ENCODE peak calls at places on chromosomes 3 and 15, in five cellular contexts. Q is CD8-positive, alpha-beta memory T cell; K is kidney; I is nucleus accumbens; R is ovary. A is an unnamed sample.

GRCh38 chr15:74127954-74128784 is 2.2 kb upstream of the ISLR2 start:
- DNase-seq in Q (no peak), K (no peak), R (peak; percentile 51), I (no peak), A (no peak)

GRCh38 chr15:27175479-27176153 is 204.6 kb downstream of the GABRG3 start:
- DNase-seq in R (no peak), K (no peak), I (no peak), Q (no peak), A (no peak)

GRCh38 chr3:16761576-16761975 is 123.2 kb upstream of the PLCL2 start:
- DNase-seq in Q (no peak), I (no peak), R (no peak), K (no peak), A (no peak)

GRCh38 chr3:46913644-46914043 is 36.1 kb downstream of the PTH1R start:
- DNase-seq in K (no peak), R (no peak), I (no peak), Q (no peak), A (no peak)

GRCh38 chr15:67510597-67511225 is 10.2 kb upstream of the C15orf61 start:
- DNase-seq in R (no peak), I (no peak), K (no peak), Q (no peak), A (no peak)

GRCh38 chr3:51712511-51712931 is 5.7 kb downstream of the GRM2 start:
- DNase-seq in R (no peak), K (no peak), Q (no peak), I (no peak), A (no peak)

GRCh38 chr3:186053954-186054353 is 54.9 kb downstream of the ETV5 start:
- DNase-seq in I (no peak), R (no peak), Q (no peak), K (no peak), A (peak; percentile 48)

GRCh38 chr3:137199678-137200077 is 241.9 kb downstream of the IL20RB start:
- DNase-seq in Q (no peak), I (no peak), R (no peak), K (no peak), A (no peak)

GRCh38 chr3:72068621-72069020 is 283.7 kb upstream of the PROK2 start:
- DNase-seq in I (no peak), K (no peak), R (no peak), Q (no peak), A (no peak)

GRCh38 chr15:56693761-56694160 is 39.5 kb downstream of the ZNF280D start:
- DNase-seq in I (no peak), Q (no peak), K (no peak), R (no peak), A (no peak)

GRCh38 chr3:18499256-18499655 is 74.1 kb upstream of the SATB1 start:
- DNase-seq in K (no peak), I (no peak), R (no peak), Q (peak; percentile 20), A (no peak)

GRCh38 chr3:23490459-23490858 is 287.3 kb downstream of the UBE2E2 start:
- DNase-seq in I (no peak), R (no peak), K (no peak), Q (no peak), A (no peak)

GRCh38 chr3:22922317-22922716 is 280.8 kb upstream of the UBE2E2 start:
- DNase-seq in I (no peak), K (no peak), Q (no peak), R (no peak), A (no peak)

GRCh38 chr3:30342319-30343060 is 263.9 kb upstream of the TGFBR2 start:
- DNase-seq in Q (no peak), K (no peak), I (no peak), R (no peak), A (no peak)

GRCh38 chr3:156818890-156819289 is 7.3 kb upstream of the LEKR1 start:
- DNase-seq in K (no peak), Q (no peak), R (no peak), I (no peak), A (no peak)

GRCh38 chr3:53255775-53256703 is at the start of gene TKT:
- DNase-seq in R (peak; percentile 87), K (peak; percentile 96), Q (peak; percentile 68), I (peak; percentile 90), A (peak; percentile 74)

GRCh38 chr3:155101398-155101797 is 21.3 kb downstream of the MME start:
- DNase-seq in I (no peak), R (no peak), Q (no peak), K (no peak), A (no peak)

GRCh38 chr15:80835338-80835737 is 56.2 kb downstream of the CEMIP start:
- DNase-seq in I (no peak), Q (no peak), K (no peak), R (peak; percentile 41), A (no peak)

GRCh38 chr3:175356899-175357324 is 497.8 kb downstream of the NAALADL2 start:
- DNase-seq in Q (no peak), K (no peak), I (no peak), R (no peak), A (no peak)

GRCh38 chr3:138195491-138195890 is 8.4 kb downstream of the ARMC8 start:
- DNase-seq in R (no peak), Q (no peak), K (no peak), I (no peak), A (no peak)

GRCh38 chr3:32963871-32964270 is 12.4 kb downstream of the CCR4 start:
- DNase-seq in K (no peak), Q (peak; percentile 22), I (no peak), R (no peak), A (no peak)

GRCh38 chr3:23254287-23254686 is 51.2 kb downstream of the UBE2E2 start:
- DNase-seq in I (no peak), Q (no peak), R (no peak), K (no peak), A (no peak)

GRCh38 chr3:139675327-139675726 is 2.4 kb downstream of the NMNAT3 start:
- DNase-seq in I (no peak), Q (no peak), R (no peak), K (no peak), A (no peak)

GRCh38 chr3:185145511-185145910 is 7.3 kb downstream of the C3orf70 start:
- DNase-seq in K (no peak), Q (no peak), I (no peak), R (no peak), A (no peak)

GRCh38 chr15:64651573-64652260 is 123.7 kb downstream of the RBPMS2 start:
- DNase-seq in I (no peak), K (no peak), R (no peak), Q (peak; percentile 38), A (no peak)

GRCh38 chr15:51878446-51879386 is 49.3 kb downstream of the TMOD3 start:
- DNase-seq in K (no peak), Q (no peak), I (no peak), R (no peak), A (no peak)

GRCh38 chr3:62371735-62372591 is 1.4 kb downstream of the FEZF2 start:
- DNase-seq in R (no peak), K (no peak), Q (no peak), I (no peak), A (no peak)

GRCh38 chr3:46714728-46715506 is 2.8 kb downstream of the PRSS50 start:
- DNase-seq in K (no peak), R (no peak), Q (no peak), I (no peak), A (no peak)

GRCh38 chr15:83322061-83322460 is 37.6 kb upstream of the BNC1 start:
- DNase-seq in Q (no peak), I (no peak), R (no peak), K (no peak), A (no peak)

GRCh38 chr3:46349484-46350261 is 4.2 kb upstream of the CCR2 start:
- DNase-seq in Q (peak; percentile 31), K (no peak), I (no peak), R (no peak), A (no peak)

GRCh38 chr3:15206662-15207576 is 873 bp downstream of the CAPN7 start:
- DNase-seq in I (no peak), K (no peak), R (peak; percentile 28), Q (no peak), A (no peak)

GRCh38 chr15:101325263-101326025 is 30.4 kb upstream of the SNRPA1 start:
- DNase-seq in K (peak; percentile 63), I (no peak), R (no peak), Q (no peak), A (no peak)

GRCh38 chr3:180036678-180037455 is at the start of gene PEX5L:
- DNase-seq in R (peak; percentile 82), K (peak; percentile 69), I (peak; percentile 70), Q (peak; percentile 0), A (peak; percentile 41)

GRCh38 chr3:51982352-51982837 is 940 bp upstream of the ACY1 start:
- DNase-seq in R (no peak), Q (no peak), I (no peak), K (no peak), A (no peak)

GRCh38 chr15:88627463-88627862 is 6.3 kb downstream of the AEN start:
- DNase-seq in R (no peak), I (no peak), Q (peak; percentile 86), K (no peak), A (no peak)

GRCh38 chr15:101121511-101122090 is 130.2 kb downstream of the CHSY1 start:
- DNase-seq in R (peak; percentile 71), Q (peak; percentile 10), I (peak; percentile 42), K (peak; percentile 92), A (no peak)

GRCh38 chr3:188152660-188153497 is 1.1 kb upstream of the LPP start:
- DNase-seq in K (peak; percentile 82), I (peak; percentile 31), R (peak; percentile 63), Q (no peak), A (no peak)

GRCh38 chr3:174223611-174224010 is 635.5 kb upstream of the NAALADL2 start:
- DNase-seq in I (no peak), Q (no peak), R (no peak), K (no peak), A (no peak)

GRCh38 chr15:70064441-70064840 is 33.3 kb downstream of the TLE3 start:
- DNase-seq in I (no peak), R (no peak), K (no peak), Q (no peak), A (no peak)

A was measured in occipital lobe.